ENCODE peak calls at places on chromosome 19, in nine cellular contexts. One of them, this sample, is unnamed.

GRCh38 chr19:19410553-19411550 is 5.4 kb downstream of the GATAD2A start:
- ATAC-seq in right lobe of liver: no peak
- ATAC-seq in IMR-90: no peak
- ATAC-seq in heart left ventricle: no peak
- ATAC-seq in upper lobe of left lung: no peak
- ATAC-seq in A549: no peak
- ATAC-seq in GM12878: peak
- ATAC-seq in K562: peak
- ATAC-seq in HCT116: no peak
- ATAC-seq in this sample: no peak

GRCh38 chr19:55464039-55464668 is 397 bp downstream of the C19orf85 start:
- ATAC-seq in upper lobe of left lung: no peak
- ATAC-seq in A549: no peak
- ATAC-seq in IMR-90: no peak
- ATAC-seq in heart left ventricle: no peak
- ATAC-seq in GM12878: no peak
- ATAC-seq in HCT116: no peak
- ATAC-seq in right lobe of liver: no peak
- ATAC-seq in K562: no peak
- ATAC-seq in this sample: no peak

GRCh38 chr19:9935409-9936062 is 779 bp downstream of the OLFM2 start:
- ATAC-seq in K562: no peak
- ATAC-seq in IMR-90: no peak
- ATAC-seq in HCT116: no peak
- ATAC-seq in A549: peak
- ATAC-seq in GM12878: no peak
- ATAC-seq in upper lobe of left lung: no peak
- ATAC-seq in heart left ventricle: no peak
- ATAC-seq in right lobe of liver: peak
- ATAC-seq in this sample: no peak

GRCh38 chr19:46226438-46226973 is 3.0 kb upstream of the IGFL1 start:
- ATAC-seq in K562: no peak
- ATAC-seq in upper lobe of left lung: no peak
- ATAC-seq in A549: peak
- ATAC-seq in GM12878: no peak
- ATAC-seq in HCT116: no peak
- ATAC-seq in IMR-90: no peak
- ATAC-seq in right lobe of liver: no peak
- ATAC-seq in heart left ventricle: peak
- ATAC-seq in this sample: no peak

GRCh38 chr19:22882797-22883196 is 50.7 kb downstream of the ZNF723 start:
- ATAC-seq in upper lobe of left lung: peak
- ATAC-seq in IMR-90: no peak
- ATAC-seq in right lobe of liver: peak
- ATAC-seq in A549: peak
- ATAC-seq in heart left ventricle: no peak
- ATAC-seq in HCT116: no peak
- ATAC-seq in GM12878: no peak
- ATAC-seq in K562: no peak
- ATAC-seq in this sample: no peak

GRCh38 chr19:41307954-41308449 is 2.0 kb upstream of the CCDC97 start:
- ATAC-seq in heart left ventricle: no peak
- ATAC-seq in GM12878: peak
- ATAC-seq in IMR-90: no peak
- ATAC-seq in A549: peak
- ATAC-seq in K562: peak
- ATAC-seq in HCT116: peak
- ATAC-seq in upper lobe of left lung: peak
- ATAC-seq in right lobe of liver: no peak
- ATAC-seq in this sample: no peak

GRCh38 chr19:46023311-46023779 is 492 bp upstream of the PGLYRP1 start:
- ATAC-seq in GM12878: no peak
- ATAC-seq in IMR-90: no peak
- ATAC-seq in HCT116: no peak
- ATAC-seq in K562: no peak
- ATAC-seq in right lobe of liver: no peak
- ATAC-seq in heart left ventricle: no peak
- ATAC-seq in A549: no peak
- ATAC-seq in upper lobe of left lung: no peak
- ATAC-seq in this sample: no peak

GRCh38 chr19:2351591-2351990 is 8.5 kb upstream of the TMPRSS9 start:
- ATAC-seq in GM12878: no peak
- ATAC-seq in HCT116: no peak
- ATAC-seq in IMR-90: no peak
- ATAC-seq in heart left ventricle: no peak
- ATAC-seq in K562: no peak
- ATAC-seq in A549: no peak
- ATAC-seq in right lobe of liver: no peak
- ATAC-seq in upper lobe of left lung: no peak
- ATAC-seq in this sample: no peak

GRCh38 chr19:1437609-1438008 is 587 bp upstream of the RPS15 start:
- ATAC-seq in upper lobe of left lung: no peak
- ATAC-seq in IMR-90: no peak
- ATAC-seq in right lobe of liver: peak
- ATAC-seq in A549: no peak
- ATAC-seq in HCT116: no peak
- ATAC-seq in K562: no peak
- ATAC-seq in heart left ventricle: no peak
- ATAC-seq in GM12878: no peak
- ATAC-seq in this sample: no peak

DNA sequence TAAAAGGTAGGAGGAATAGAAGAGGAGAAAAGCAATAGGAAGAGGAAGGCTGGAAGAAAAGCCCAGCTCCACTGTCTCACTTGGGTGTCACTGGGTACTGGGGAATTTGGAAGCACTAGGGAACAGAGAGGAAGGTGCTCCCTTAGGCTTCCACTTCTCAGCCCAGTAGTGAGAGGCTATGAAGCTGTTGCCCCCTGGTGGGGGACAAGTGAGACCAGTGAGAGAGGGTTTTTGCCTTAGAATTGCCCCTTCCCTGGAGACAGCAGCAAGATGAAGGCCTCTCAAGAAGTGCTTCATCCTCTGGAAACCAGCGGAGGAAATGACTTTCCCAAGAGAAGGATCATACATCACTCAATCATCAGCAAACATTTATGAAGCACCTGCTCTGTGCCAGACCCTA is 4.7 kb upstream of the ZNF606 start:
- ATAC-seq in HCT116: no peak
- ATAC-seq in right lobe of liver: no peak
- ATAC-seq in GM12878: no peak
- ATAC-seq in K562: no peak
- ATAC-seq in upper lobe of left lung: no peak
- ATAC-seq in A549: no peak
- ATAC-seq in IMR-90: no peak
- ATAC-seq in heart left ventricle: no peak
- ATAC-seq in this sample: no peak
- TF ChIP-seq CTCF in HCT116: no peak
- TF ChIP-seq CTCF in right lobe of liver: no peak
- TF ChIP-seq CTCF in GM12878: no peak
- TF ChIP-seq CTCF in K562: peak
- TF ChIP-seq CTCF in upper lobe of left lung: no peak
- TF ChIP-seq CTCF in A549: no peak
- TF ChIP-seq CTCF in IMR-90: no peak
- TF ChIP-seq CTCF in heart left ventricle: no peak
- TF ChIP-seq CTCF in this sample: no peak

GRCh38 chr19:6234527-6234926 is 45.2 kb downstream of the MLLT1 start:
- ATAC-seq in GM12878: no peak
- ATAC-seq in right lobe of liver: no peak
- ATAC-seq in IMR-90: no peak
- ATAC-seq in heart left ventricle: no peak
- ATAC-seq in HCT116: no peak
- ATAC-seq in upper lobe of left lung: no peak
- ATAC-seq in A549: no peak
- ATAC-seq in K562: no peak
- ATAC-seq in this sample: no peak

GRCh38 chr19:6233051-6233826 is 46.5 kb downstream of the MLLT1 start:
- ATAC-seq in K562: no peak
- ATAC-seq in GM12878: no peak
- ATAC-seq in heart left ventricle: peak
- ATAC-seq in right lobe of liver: peak
- ATAC-seq in A549: no peak
- ATAC-seq in upper lobe of left lung: peak
- ATAC-seq in IMR-90: no peak
- ATAC-seq in HCT116: no peak
- ATAC-seq in this sample: peak

GRCh38 chr19:6233827-6234511 is 45.8 kb downstream of the MLLT1 start:
- ATAC-seq in GM12878: no peak
- ATAC-seq in K562: no peak
- ATAC-seq in IMR-90: no peak
- ATAC-seq in heart left ventricle: peak
- ATAC-seq in HCT116: no peak
- ATAC-seq in A549: no peak
- ATAC-seq in upper lobe of left lung: peak
- ATAC-seq in right lobe of liver: peak
- ATAC-seq in this sample: peak

GRCh38 chr19:6230991-6231448 is 48.8 kb downstream of the MLLT1 start:
- ATAC-seq in HCT116: no peak
- ATAC-seq in K562: no peak
- ATAC-seq in upper lobe of left lung: no peak
- ATAC-seq in right lobe of liver: peak
- ATAC-seq in GM12878: no peak
- ATAC-seq in IMR-90: no peak
- ATAC-seq in A549: no peak
- ATAC-seq in heart left ventricle: no peak
- ATAC-seq in this sample: no peak

DNA sequence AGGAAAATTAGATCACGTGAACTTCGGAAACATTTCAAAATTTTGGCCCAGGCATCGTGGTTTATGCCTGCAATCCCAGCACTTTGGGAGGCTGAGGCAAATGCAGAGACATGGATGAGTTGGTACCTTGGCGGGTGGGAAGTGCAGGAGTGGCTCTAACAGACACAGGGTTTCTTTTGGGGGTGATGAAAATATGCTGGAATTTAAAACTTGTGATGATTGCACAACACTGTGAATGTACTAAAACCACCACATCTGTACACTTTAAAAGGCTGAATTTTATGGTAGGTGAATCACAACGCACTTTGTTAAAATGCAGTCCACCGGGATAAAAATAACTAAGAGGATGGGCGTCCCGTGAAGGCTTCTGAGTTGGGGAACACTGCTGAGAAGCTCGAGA is 47.2 kb downstream of the MLLT1 start:
- ATAC-seq in upper lobe of left lung: peak
- ATAC-seq in K562: no peak
- ATAC-seq in right lobe of liver: no peak
- ATAC-seq in heart left ventricle: no peak
- ATAC-seq in HCT116: no peak
- ATAC-seq in IMR-90: peak
- ATAC-seq in GM12878: no peak
- ATAC-seq in A549: no peak
- ATAC-seq in this sample: no peak
- H3K4me3 ChIP-seq in upper lobe of left lung: no peak
- H3K4me3 ChIP-seq in K562: no peak
- H3K4me3 ChIP-seq in right lobe of liver: no peak
- H3K4me3 ChIP-seq in heart left ventricle: peak
- H3K4me3 ChIP-seq in HCT116: no peak
- H3K4me3 ChIP-seq in IMR-90: no peak
- H3K4me3 ChIP-seq in GM12878: no peak
- H3K4me3 ChIP-seq in A549: no peak
- H3K4me3 ChIP-seq in this sample: no peak

DNA sequence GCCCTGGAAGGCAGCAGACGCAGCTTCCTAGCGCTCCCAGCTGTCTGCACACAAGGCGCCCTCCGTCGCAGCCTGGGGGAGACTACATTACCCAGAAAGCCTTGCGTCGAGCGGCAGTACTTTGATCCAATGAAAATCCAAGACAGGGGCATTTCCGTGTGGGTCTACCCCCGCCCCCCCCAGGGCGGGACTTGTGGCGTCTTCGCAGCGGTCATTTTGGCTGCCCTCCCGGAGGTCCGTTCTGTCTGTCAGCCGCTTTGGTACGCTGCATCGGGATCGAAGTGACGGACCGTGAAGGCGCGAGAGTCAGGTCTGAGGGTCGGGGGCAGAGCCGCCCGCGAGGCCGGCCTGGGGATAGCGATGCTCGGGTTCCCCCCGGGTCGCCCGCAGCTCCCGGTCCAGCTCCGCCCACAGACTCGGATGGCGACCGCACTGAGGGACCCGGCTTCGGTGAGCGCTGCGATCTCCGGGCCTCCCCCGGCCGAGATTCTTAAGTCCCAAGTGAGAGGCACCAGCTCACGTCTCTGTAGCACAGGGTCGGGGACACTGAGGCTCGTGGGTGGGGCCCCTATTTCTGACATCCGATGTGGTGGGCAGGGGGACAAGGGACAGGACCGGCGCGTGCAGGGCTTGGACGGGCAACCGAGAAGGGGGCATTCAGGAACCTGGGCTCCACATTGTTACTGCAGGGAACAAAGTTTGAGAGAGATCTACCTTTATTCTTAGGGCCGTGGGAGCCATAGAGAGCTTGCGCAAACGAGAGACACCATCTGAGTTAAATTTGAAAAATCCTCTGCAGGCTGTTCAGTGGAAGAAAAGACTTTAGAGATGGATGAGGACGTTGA is at the start of gene ZNF211:
- ATAC-seq in heart left ventricle: peak
- ATAC-seq in upper lobe of left lung: peak
- ATAC-seq in A549: peak
- ATAC-seq in right lobe of liver: peak
- ATAC-seq in HCT116: peak
- ATAC-seq in K562: peak
- ATAC-seq in GM12878: peak
- ATAC-seq in IMR-90: peak
- ATAC-seq in this sample: peak
- TF ChIP-seq POLR2A in heart left ventricle: no peak
- TF ChIP-seq POLR2A in upper lobe of left lung: no peak
- TF ChIP-seq POLR2A in A549: peak
- TF ChIP-seq POLR2A in right lobe of liver: no peak
- TF ChIP-seq POLR2A in HCT116: no peak
- TF ChIP-seq POLR2A in K562: peak
- TF ChIP-seq POLR2A in GM12878: peak
- TF ChIP-seq POLR2A in IMR-90: no peak
- TF ChIP-seq POLR2A in this sample: peak

GRCh38 chr19:38877781-38878574 is at the start of gene RINL:
- ATAC-seq in K562: peak
- ATAC-seq in GM12878: peak
- ATAC-seq in upper lobe of left lung: peak
- ATAC-seq in A549: peak
- ATAC-seq in right lobe of liver: peak
- ATAC-seq in heart left ventricle: no peak
- ATAC-seq in HCT116: peak
- ATAC-seq in IMR-90: no peak
- ATAC-seq in this sample: peak

GRCh38 chr19:38879400-38879751 is 1.3 kb upstream of the RINL start:
- ATAC-seq in right lobe of liver: no peak
- ATAC-seq in heart left ventricle: no peak
- ATAC-seq in GM12878: no peak
- ATAC-seq in IMR-90: no peak
- ATAC-seq in A549: no peak
- ATAC-seq in HCT116: no peak
- ATAC-seq in upper lobe of left lung: no peak
- ATAC-seq in K562: no peak
- ATAC-seq in this sample: no peak

GRCh38 chr19:38880882-38881609 is 3.0 kb upstream of the RINL start:
- ATAC-seq in heart left ventricle: no peak
- ATAC-seq in GM12878: no peak
- ATAC-seq in K562: no peak
- ATAC-seq in HCT116: no peak
- ATAC-seq in A549: no peak
- ATAC-seq in IMR-90: no peak
- ATAC-seq in right lobe of liver: no peak
- ATAC-seq in upper lobe of left lung: no peak
- ATAC-seq in this sample: no peak

GRCh38 chr19:38880076-38880881 is 2.2 kb upstream of the RINL start:
- ATAC-seq in A549: no peak
- ATAC-seq in upper lobe of left lung: no peak
- ATAC-seq in IMR-90: no peak
- ATAC-seq in HCT116: no peak
- ATAC-seq in GM12878: no peak
- ATAC-seq in heart left ventricle: no peak
- ATAC-seq in K562: no peak
- ATAC-seq in right lobe of liver: no peak
- ATAC-seq in this sample: no peak

GRCh38 chr19:38878575-38879399 is 712 bp upstream of the RINL start:
- ATAC-seq in HCT116: no peak
- ATAC-seq in heart left ventricle: no peak
- ATAC-seq in right lobe of liver: no peak
- ATAC-seq in upper lobe of left lung: no peak
- ATAC-seq in A549: peak
- ATAC-seq in K562: peak
- ATAC-seq in IMR-90: no peak
- ATAC-seq in GM12878: peak
- ATAC-seq in this sample: no peak
- TF ChIP-seq CTCF in HCT116: peak
- TF ChIP-seq CTCF in heart left ventricle: no peak
- TF ChIP-seq CTCF in right lobe of liver: no peak
- TF ChIP-seq CTCF in upper lobe of left lung: no peak
- TF ChIP-seq CTCF in A549: no peak
- TF ChIP-seq CTCF in K562: no peak
- TF ChIP-seq CTCF in IMR-90: no peak
- TF ChIP-seq CTCF in GM12878: no peak
- TF ChIP-seq CTCF in this sample: no peak